ENCODE peak calls at places on chromosome 10, in seven cellular contexts. X, D, Q, L, P, Y and A are unnamed samples. For H3K27me3, the result is how much of the 10 kb centered on the place peaks cover.

GRCh38 chr10:60434418-60435046 is 44.9 kb upstream of the ANK3 start:
- DNase-seq in P (no peak), Y (peak), D (peak), Q (peak), L (no peak), X (peak), A (peak)

GRCh38 chr10:113533801-113534200 is 19.1 kb upstream of the HABP2 start:
- DNase-seq in X (no peak), D (no peak), Q (no peak), P (no peak), Y (no peak), L (no peak), A (no peak)

GRCh38 chr10:21490028-21490427 is 35.5 kb downstream of the SKIDA1 start:
- DNase-seq in P (no peak), Q (no peak), D (no peak), X (no peak), Y (no peak), L (no peak), A (no peak)

GRCh38 chr10:23230582-23230981 is 38.5 kb downstream of the PTF1A start:
- DNase-seq in Q (no peak), L (no peak), X (no peak), P (no peak), Y (no peak), D (no peak), A (no peak)

GRCh38 chr10:128180843-128181242 is 54.6 kb upstream of the MKI67 start:
- DNase-seq in P (no peak), Q (no peak), Y (no peak), X (no peak), D (no peak), L (no peak), A (peak)

GRCh38 chr10:96236090-96236478 is 35.3 kb downstream of the BLNK start:
- DNase-seq in P (peak), L (no peak), Q (no peak), Y (no peak), D (no peak), X (no peak), A (no peak)

GRCh38 chr10:6300106-6300783 is 97.5 kb downstream of the PFKFB3 start:
- DNase-seq in X (no peak), P (no peak), Y (peak), Q (no peak), L (no peak), D (peak), A (peak)

GRCh38 chr10:132322621-132323048 is 9.4 kb upstream of the LRRC27 start:
- DNase-seq in P (no peak), Y (peak), L (no peak), D (no peak), X (peak), Q (no peak), A (no peak)

GRCh38 chr10:105769248-105770184 is 1128.4 kb downstream of the SORCS3 start:
- DNase-seq in X (peak), D (no peak), Q (no peak), P (no peak), Y (no peak), L (no peak), A (no peak)

GRCh38 chr10:19256331-19256730 is 207.7 kb downstream of the MALRD1 start:
- DNase-seq in P (no peak), X (no peak), Y (no peak), D (no peak), Q (no peak), L (no peak), A (no peak)

DNA sequence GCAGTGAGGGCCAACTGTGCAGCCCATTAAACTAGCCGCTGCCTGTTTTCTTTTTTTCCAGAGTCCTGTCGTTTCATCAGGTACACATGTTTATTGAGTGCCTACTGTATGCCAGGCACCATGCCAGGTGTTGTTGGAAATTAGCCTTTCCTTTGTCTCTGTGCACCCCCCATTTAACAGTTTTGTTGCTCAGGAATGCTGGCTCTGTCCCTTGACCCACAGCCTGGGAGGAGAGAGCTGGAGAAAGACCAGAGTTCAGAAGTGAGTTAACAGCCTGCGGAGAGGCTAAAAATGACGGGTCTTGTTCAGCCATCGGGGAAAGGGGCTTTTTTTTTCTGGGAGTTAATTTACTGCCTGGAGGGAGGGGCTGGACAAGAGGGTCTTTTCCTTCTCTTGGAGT is 1.3 kb downstream of the LRMDA start:
- DNase-seq in P (no peak), Q (no peak), Y (no peak), L (no peak), D (no peak), X (no peak), A (no peak)
- H3K27me3 ChIP-seq in P (under half), Q (under half), Y (under half), L (under half), D (under half), X (under half), A (under half)

GRCh38 chr10:102796407-102797176 is 40.6 kb downstream of the CYP17A1 start:
- DNase-seq in L (no peak), X (no peak), Q (peak), Y (peak), P (peak), D (no peak), A (no peak)
- H3K27ac ChIP-seq in L (peak), X (no peak), Q (peak), Y (peak), P (peak), D (no peak), A (no peak)

DNA sequence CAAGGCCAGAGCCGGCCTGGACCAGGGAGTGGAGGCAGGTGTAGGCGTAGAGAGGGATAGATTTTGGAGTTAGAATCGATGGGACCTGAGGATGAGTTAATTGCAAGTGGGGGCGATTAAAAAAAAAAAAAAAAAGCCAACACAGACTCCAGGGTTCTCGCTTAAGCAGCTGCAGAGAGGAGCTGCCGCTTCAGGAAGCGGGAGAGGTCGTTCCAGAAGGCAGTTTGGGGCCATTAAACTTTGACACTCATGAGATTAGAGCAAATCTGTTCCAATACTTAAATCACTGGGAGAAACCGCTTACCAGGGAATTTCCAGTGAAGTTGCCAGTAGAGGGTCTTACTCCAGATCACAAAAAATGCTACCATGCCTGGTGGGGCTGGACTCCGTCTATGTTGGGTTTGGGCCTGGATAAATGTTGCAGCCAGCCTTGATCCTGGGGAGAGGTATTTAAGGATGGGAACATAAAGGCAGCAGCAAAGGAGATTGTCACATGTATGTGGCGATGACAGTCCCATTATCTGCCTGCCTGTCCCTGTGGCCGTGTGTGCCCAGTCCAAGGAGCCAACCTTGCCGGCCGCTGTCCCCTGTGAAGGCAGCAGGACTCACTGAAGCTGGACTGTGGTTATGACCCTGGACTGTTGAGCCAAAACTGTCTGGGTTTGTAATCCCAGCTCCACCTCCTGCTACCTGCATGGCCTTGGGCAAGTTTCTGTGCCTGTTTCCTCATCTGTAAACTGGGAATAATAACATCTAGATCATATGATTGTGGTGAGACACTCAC is 23.9 kb upstream of the GRID1 start:
- DNase-seq in L (no peak), Q (no peak), Y (no peak), X (no peak), P (no peak), D (no peak), A (peak)
- H3K27me3 ChIP-seq in L (under half), Q (under half), Y (under half), X (under half), P (half or more), D (under half), A (under half)

DNA sequence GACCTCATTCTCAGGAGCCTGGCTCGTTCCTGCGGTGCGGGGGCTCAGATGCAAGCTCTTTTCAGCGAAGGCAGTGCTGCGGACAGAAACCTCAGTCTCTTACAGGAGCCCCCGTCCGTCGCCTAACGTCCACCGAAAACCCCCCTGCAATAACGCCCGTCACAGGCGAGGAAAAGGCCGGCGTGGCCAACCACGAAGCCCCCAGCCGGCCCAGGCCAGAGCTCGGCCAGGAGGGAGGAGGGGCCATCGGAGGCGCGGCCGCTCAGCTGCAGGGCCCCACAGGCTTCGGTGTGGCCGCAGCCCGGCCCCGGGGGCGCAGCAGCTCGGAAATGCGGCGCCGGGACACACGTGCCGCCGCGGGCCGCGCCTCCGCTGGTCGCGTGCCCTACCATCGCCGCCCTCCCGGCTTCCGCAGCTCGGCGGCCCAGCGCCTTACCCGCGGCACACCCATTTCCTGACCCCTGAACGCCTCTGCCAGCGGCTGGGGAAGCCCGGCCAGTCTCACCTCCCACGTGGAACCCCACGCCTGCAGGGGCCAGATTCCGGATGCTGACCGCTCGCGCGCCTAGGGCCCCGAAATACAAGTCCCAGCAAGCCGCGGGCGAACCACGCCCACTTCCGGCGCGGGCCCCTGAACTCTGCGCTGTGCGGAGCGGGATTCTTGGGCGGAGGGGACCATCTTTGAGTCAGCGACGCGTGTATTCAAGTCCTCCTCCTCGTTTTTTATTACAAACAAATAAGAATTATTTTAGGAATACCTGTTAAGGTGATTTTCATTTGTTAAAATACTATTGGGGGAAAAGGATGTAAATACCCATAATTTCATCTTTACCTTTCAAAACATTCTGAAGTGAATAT is at the start of gene ZNF239:
- DNase-seq in L (peak), Y (peak), Q (peak), X (peak), D (peak), P (peak), A (peak)
- H3K27ac ChIP-seq in L (peak), Y (peak), Q (peak), X (peak), D (no peak), P (peak), A (no peak)

GRCh38 chr10:100799881-100800280 is 54.5 kb downstream of the PAX2 start:
- DNase-seq in X (no peak), P (no peak), D (no peak), L (no peak), Y (no peak), Q (no peak), A (no peak)

GRCh38 chr10:100802607-100803006 is 57.2 kb downstream of the PAX2 start:
- DNase-seq in D (no peak), Y (no peak), Q (no peak), P (no peak), L (no peak), X (no peak), A (no peak)

GRCh38 chr10:100802196-100802595 is 56.8 kb downstream of the PAX2 start:
- DNase-seq in Y (no peak), P (no peak), X (no peak), Q (no peak), L (no peak), D (no peak), A (no peak)

GRCh38 chr10:100803481-100803880 is 58.1 kb downstream of the PAX2 start:
- DNase-seq in Y (no peak), L (no peak), P (no peak), X (peak), D (no peak), Q (no peak), A (no peak)

GRCh38 chr10:100800931-100801330 is 55.5 kb downstream of the PAX2 start:
- DNase-seq in D (no peak), X (no peak), Q (no peak), Y (no peak), L (no peak), P (no peak), A (no peak)
- H3K27me3 ChIP-seq in D (half or more), X (under half), Q (under half), Y (under half), L (under half), P (half or more), A (under half)

GRCh38 chr10:14039968-14040668 is 290.6 kb downstream of the FRMD4A start:
- DNase-seq in X (peak), L (no peak), Q (no peak), Y (peak), D (no peak), P (no peak), A (no peak)

GRCh38 chr10:14035506-14035905 is 295.2 kb downstream of the FRMD4A start:
- DNase-seq in Q (no peak), L (no peak), X (no peak), D (no peak), P (no peak), Y (no peak), A (no peak)

GRCh38 chr10:14036233-14036632 is 294.5 kb downstream of the FRMD4A start:
- DNase-seq in Q (no peak), Y (no peak), X (no peak), L (no peak), P (no peak), D (no peak), A (no peak)

GRCh38 chr10:14040787-14041631 is 289.7 kb downstream of the FRMD4A start:
- DNase-seq in D (no peak), P (no peak), Q (no peak), Y (peak), L (no peak), X (no peak), A (no peak)
- H3K27ac ChIP-seq in D (no peak), P (peak), Q (peak), Y (no peak), L (peak), X (no peak), A (peak)

DNA sequence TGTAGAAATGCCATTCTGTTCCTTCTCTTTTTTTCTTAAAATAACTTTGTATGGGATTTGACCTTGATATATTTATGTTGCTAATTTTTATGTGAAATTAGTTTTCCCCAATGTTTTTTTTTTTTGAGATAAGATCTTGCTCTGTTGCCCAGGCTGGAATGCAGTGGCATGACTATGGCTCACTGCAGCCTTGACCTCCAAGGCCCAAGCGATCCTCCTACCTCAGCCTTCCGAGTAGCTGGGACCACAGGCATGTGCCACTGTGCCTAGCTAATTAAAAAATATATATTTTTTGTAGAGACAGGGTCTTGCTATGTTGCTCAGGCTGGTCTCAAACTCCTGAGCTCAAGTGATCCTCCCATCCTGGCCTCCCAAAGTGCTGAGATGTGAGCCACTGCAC is 16.0 kb downstream of the VPS26A start:
- DNase-seq in Q (no peak), L (no peak), X (no peak), P (no peak), D (no peak), Y (no peak), A (no peak)
- H3K27me3 ChIP-seq in Q (under half), L (under half), X (under half), P (under half), D (under half), Y (under half), A (under half)